ENCODE peak calls at places on chromosomes 6 and 20, in seven cellular contexts. V is GM12865; D is stimulated activated CD4-positive, alpha-beta T cell treated with anti-CD3 and anti-CD28 coated beads, Interleukin-1b, Interleukin-23, amount 100 ng/mL, for 1 hour; T is activated naive CD4-positive, alpha-beta T cell treated with anti-CD3 and anti-CD28 coated beads, Interleukin-2, amount 10 ng/mL, durations not matched to agents 7 days and 5 days; O is left cardiac atrium; F is hippocampal formation; E is effector memory CD4-positive, alpha-beta T cell. Y is an unnamed sample.

GRCh38 chr20:48157970-48158369 is 372.7 kb upstream of the SULF2 start:
- DNase-seq in V (no peak), D (no peak), T (no peak), O (no peak), F (no peak), E (no peak), Y (peak)

GRCh38 chr6:25606151-25606550 is 45.9 kb upstream of the SCGN start:
- DNase-seq in V (no peak), D (no peak), T (no peak), O (no peak), F (no peak), E (no peak), Y (no peak)

GRCh38 chr20:5741089-5741488 is 9.1 kb upstream of the SHLD1 start:
- DNase-seq in V (no peak), D (no peak), T (no peak), O (no peak), F (no peak), E (no peak), Y (no peak)

GRCh38 chr6:168201383-168201782 is 118.2 kb downstream of the DACT2 start:
- DNase-seq in V (no peak), D (no peak), T (no peak), O (no peak), F (no peak), E (no peak), Y (no peak)

GRCh38 chr6:44593539-44593944 is 206.0 kb downstream of the CDC5L start:
- DNase-seq in V (peak), D (no peak), T (peak), O (peak), F (no peak), E (no peak), Y (no peak)

GRCh38 chr6:127855542-127856159 is 45.2 kb downstream of the THEMIS start:
- DNase-seq in V (peak), D (peak), T (peak), O (no peak), F (peak), E (no peak), Y (no peak)

GRCh38 chr6:107941199-107941598 is 16.8 kb downstream of the SEC63 start:
- DNase-seq in V (no peak), D (no peak), T (no peak), O (no peak), F (no peak), E (no peak), Y (no peak)

GRCh38 chr20:21323640-21324039 is 20.5 kb downstream of the XRN2 start:
- DNase-seq in V (no peak), D (no peak), T (no peak), O (no peak), F (no peak), E (no peak), Y (no peak)

GRCh38 chr6:159984268-159984786 is 15.4 kb downstream of the IGF2R start:
- DNase-seq in V (no peak), D (no peak), T (no peak), O (no peak), F (no peak), E (no peak), Y (no peak)

GRCh38 chr6:24497254-24497989 is 2.7 kb downstream of the ALDH5A1 start:
- DNase-seq in V (no peak), D (no peak), T (no peak), O (no peak), F (no peak), E (no peak), Y (no peak)

GRCh38 chr6:44268095-44268628 is 2.1 kb upstream of the TMEM151B start:
- DNase-seq in V (peak), D (no peak), T (peak), O (peak), F (no peak), E (peak), Y (no peak)

GRCh38 chr6:167996424-167997199 is 859 bp upstream of the KIF25 start:
- DNase-seq in V (peak), D (no peak), T (no peak), O (no peak), F (no peak), E (no peak), Y (no peak)